ENCODE peak calls at places on chromosomes 11 and 22, in ten cellular contexts. T, D, M, A, N, U, E, P, S and K are unnamed samples.

GRCh38 chr22:20405291-20405930 is 11.5 kb downstream of the ZNF74 start:
- DNase-seq in T (no peak), D (no peak), M (no peak), A (no peak), N (no peak), U (no peak), E (no peak), P (no peak), S (no peak), K (no peak)

GRCh38 chr22:19755722-19756287 is 4.8 kb upstream of the TBX1 start:
- DNase-seq in T (no peak), D (no peak), M (no peak), A (no peak), N (no peak), U (no peak), E (no peak), P (no peak), S (no peak), K (no peak)

GRCh38 chr22:24102366-24103200 is 78.7 kb upstream of the SUSD2 start:
- DNase-seq in T (no peak), D (no peak), M (no peak), A (no peak), N (no peak), U (no peak), E (no peak), P (no peak), S (no peak), K (no peak)

GRCh38 chr11:12811861-12812260 is 137.6 kb downstream of the TEAD1 start:
- DNase-seq in T (no peak), D (no peak), M (peak), A (no peak), N (no peak), U (no peak), E (no peak), P (no peak), S (no peak), K (no peak)

GRCh38 chr11:109696191-109696897 is 274.4 kb downstream of the C11orf87 start:
- DNase-seq in T (no peak), D (no peak), M (no peak), A (no peak), N (peak), U (no peak), E (peak), P (no peak), S (peak), K (peak)

GRCh38 chr11:60634151-60634550 is 65.3 kb upstream of the MS4A8 start:
- DNase-seq in T (peak), D (no peak), M (peak), A (peak), N (no peak), U (no peak), E (no peak), P (peak), S (no peak), K (no peak)

GRCh38 chr11:65357856-65358356 is 3.4 kb downstream of the TIGD3 start:
- DNase-seq in T (no peak), D (no peak), M (no peak), A (no peak), N (no peak), U (no peak), E (peak), P (no peak), S (peak), K (no peak)

GRCh38 chr11:122127020-122127419 is 11.0 kb upstream of the BLID start:
- DNase-seq in T (no peak), D (no peak), M (no peak), A (no peak), N (no peak), U (no peak), E (no peak), P (no peak), S (no peak), K (no peak)

GRCh38 chr11:64998690-64999431 is 2.1 kb upstream of the BATF2 start:
- DNase-seq in T (no peak), D (no peak), M (peak), A (no peak), N (no peak), U (no peak), E (no peak), P (no peak), S (no peak), K (no peak)

GRCh38 chr11:26331911-26332571 is at the start of gene ANO3:
- DNase-seq in T (peak), D (peak), M (no peak), A (peak), N (peak), U (no peak), E (peak), P (peak), S (peak), K (peak)

GRCh38 chr11:3109921-3110706 is 52.9 kb upstream of the CARS1 start:
- DNase-seq in T (peak), D (no peak), M (peak), A (peak), N (peak), U (no peak), E (peak), P (peak), S (peak), K (peak)

GRCh38 chr11:13290221-13290980 is 12.8 kb downstream of the BMAL1 start:
- DNase-seq in T (no peak), D (no peak), M (no peak), A (no peak), N (peak), U (no peak), E (no peak), P (no peak), S (no peak), K (no peak)

GRCh38 chr22:37860796-37861421 is 11.7 kb downstream of the EIF3L start:
- DNase-seq in T (peak), D (no peak), M (no peak), A (no peak), N (no peak), U (no peak), E (peak), P (no peak), S (peak), K (no peak)

GRCh38 chr22:47175151-47175760 is 412.8 kb downstream of the TBC1D22A start:
- DNase-seq in T (no peak), D (no peak), M (no peak), A (no peak), N (no peak), U (no peak), E (peak), P (peak), S (peak), K (no peak)

GRCh38 chr11:58059011-58059358 is 28.2 kb downstream of the OR6Q1 start:
- DNase-seq in T (peak), D (no peak), M (no peak), A (no peak), N (peak), U (no peak), E (peak), P (peak), S (peak), K (peak)

GRCh38 chr11:77106321-77106720 is 3.7 kb downstream of the OMP start:
- DNase-seq in T (no peak), D (no peak), M (no peak), A (no peak), N (no peak), U (no peak), E (no peak), P (no peak), S (no peak), K (no peak)

GRCh38 chr11:31761636-31762035 is 49.5 kb downstream of the PAX6 start:
- DNase-seq in T (no peak), D (no peak), M (no peak), A (no peak), N (no peak), U (no peak), E (no peak), P (no peak), S (no peak), K (no peak)

GRCh38 chr22:24180316-24181087 is 785 bp upstream of the SUSD2 start:
- DNase-seq in T (no peak), D (no peak), M (no peak), A (no peak), N (no peak), U (no peak), E (no peak), P (no peak), S (no peak), K (no peak)

GRCh38 chr11:65920035-65920802 is 993 bp downstream of the DRAP1 start:
- DNase-seq in T (no peak), D (no peak), M (no peak), A (no peak), N (no peak), U (no peak), E (no peak), P (no peak), S (no peak), K (no peak)

GRCh38 chr22:26848244-26848920 is 191.0 kb downstream of the MIAT start:
- DNase-seq in T (no peak), D (no peak), M (no peak), A (no peak), N (no peak), U (no peak), E (peak), P (peak), S (peak), K (peak)

GRCh38 chr22:42074153-42074750 is at the start of gene PHETA2:
- DNase-seq in T (peak), D (no peak), M (peak), A (no peak), N (no peak), U (no peak), E (peak), P (peak), S (peak), K (peak)

GRCh38 chr11:9461760-9462134 is 935 bp downstream of the ZNF143 start:
- DNase-seq in T (peak), D (no peak), M (peak), A (peak), N (peak), U (no peak), E (peak), P (peak), S (peak), K (no peak)

GRCh38 chr11:66221726-66222236 is 46.7 kb upstream of the RAB1B start:
- DNase-seq in T (no peak), D (no peak), M (no peak), A (no peak), N (no peak), U (no peak), E (no peak), P (no peak), S (no peak), K (no peak)

GRCh38 chr22:48152154-48152775 is 1389.8 kb downstream of the TBC1D22A start:
- DNase-seq in T (no peak), D (no peak), M (no peak), A (no peak), N (no peak), U (no peak), E (no peak), P (no peak), S (no peak), K (no peak)

GRCh38 chr11:126917531-126918204 is 82.9 kb downstream of the KIRREL3 start:
- DNase-seq in T (no peak), D (no peak), M (no peak), A (no peak), N (peak), U (no peak), E (peak), P (no peak), S (peak), K (peak)

GRCh38 chr22:35986085-35986484 is 42.5 kb downstream of the RBFOX2 start:
- DNase-seq in T (peak), D (no peak), M (no peak), A (no peak), N (no peak), U (no peak), E (peak), P (peak), S (peak), K (no peak)

GRCh38 chr11:62708423-62709261 is 1.2 kb downstream of the GNG3 start:
- DNase-seq in T (no peak), D (no peak), M (peak), A (no peak), N (peak), U (peak), E (no peak), P (no peak), S (no peak), K (peak)

GRCh38 chr11:131748146-131749050 is 378.0 kb downstream of the NTM start:
- DNase-seq in T (peak), D (no peak), M (peak), A (peak), N (peak), U (peak), E (peak), P (peak), S (peak), K (peak)